ENCODE peak calls at places on chromosomes 16 and 17, in four cellular contexts. W is heart left ventricle, A is SK-N-SH, Z is stomach. H is an unnamed sample.

GRCh38 chr17:3812771-3813170 is 11.8 kb upstream of the ITGAE start:
- DNase-seq in W (no peak), A (no peak), Z (no peak), H (no peak)

GRCh38 chr17:77651983-77652382 is 306.5 kb upstream of the TNRC6C start:
- DNase-seq in W (no peak), A (no peak), Z (no peak), H (no peak)

GRCh38 chr17:48453447-48453846 is 23.4 kb upstream of the SKAP1 start:
- DNase-seq in W (no peak), A (no peak), Z (no peak), H (no peak)

GRCh38 chr16:11658896-11659708 is 9.2 kb upstream of the SNN start:
- DNase-seq in W (peak; percentile 46), A (no peak), Z (no peak), H (no peak)

GRCh38 chr16:4787627-4788482 is at the start of gene SEPTIN12:
- DNase-seq in W (no peak), A (peak; percentile 61), Z (no peak), H (no peak)

GRCh38 chr17:2883544-2884203 is 87.4 kb downstream of the RAP1GAP2 start:
- DNase-seq in W (no peak), A (peak; percentile 56), Z (no peak), H (no peak)

GRCh38 chr17:51029568-51030463 is 90.9 kb downstream of the SPAG9 start:
- DNase-seq in W (no peak), A (no peak), Z (no peak), H (no peak)

GRCh38 chr17:75471207-75471606 is 14.8 kb downstream of the TMEM94 start:
- DNase-seq in W (no peak), A (no peak), Z (no peak), H (no peak)

GRCh38 chr16:638034-638543 is 2.0 kb upstream of the METTL26 start:
- DNase-seq in W (no peak), A (no peak), Z (no peak), H (no peak)

GRCh38 chr17:75109047-75109406 is 742 bp upstream of the ARMC7 start:
- DNase-seq in W (no peak), A (peak; percentile 67), Z (no peak), H (no peak)

GRCh38 chr17:77839324-77840155 is 119.0 kb upstream of the TNRC6C start:
- DNase-seq in W (no peak), A (no peak), Z (no peak), H (peak; percentile 5)

GRCh38 chr17:75783069-75783783 is 1.4 kb upstream of the UNK start:
- DNase-seq in W (no peak), A (peak; percentile 30), Z (no peak), H (no peak)

GRCh38 chr17:43085489-43085888 is 39.7 kb downstream of the BRCA1 start:
- DNase-seq in W (no peak), A (no peak), Z (no peak), H (no peak)

GRCh38 chr17:7250655-7251329 is 742 bp downstream of the CTDNEP1 start:
- DNase-seq in W (no peak), A (no peak), Z (no peak), H (no peak)

GRCh38 chr17:32258383-32259121 is 7.1 kb upstream of the RHBDL3 start:
- DNase-seq in W (no peak), A (no peak), Z (no peak), H (no peak)

GRCh38 chr16:11707679-11708197 is 34.9 kb downstream of the TXNDC11 start:
- DNase-seq in W (no peak), A (no peak), Z (no peak), H (no peak)

GRCh38 chr17:1006054-1006453 is 9.1 kb downstream of the TIMM22 start:
- DNase-seq in W (no peak), A (peak; percentile 23), Z (peak; percentile 87), H (peak; percentile 58)

GRCh38 chr16:53414381-53414780 is 19.9 kb upstream of the RBL2 start:
- DNase-seq in W (no peak), A (no peak), Z (no peak), H (no peak)

GRCh38 chr17:13204607-13205237 is 186.9 kb upstream of the ELAC2 start:
- DNase-seq in W (no peak), A (no peak), Z (no peak), H (no peak)

GRCh38 chr17:7084058-7084457 is 4.0 kb upstream of the CLEC10A start:
- DNase-seq in W (no peak), A (no peak), Z (no peak), H (no peak)

GRCh38 chr17:82502207-82502606 is 17.3 kb upstream of the FOXK2 start:
- DNase-seq in W (no peak), A (no peak), Z (no peak), H (peak; percentile 75)

GRCh38 chr16:705748-706188 is at the start of gene FBXL16:
- DNase-seq in W (no peak), A (peak; percentile 98), Z (no peak), H (no peak)

GRCh38 chr16:82960923-82961322 is 334.2 kb downstream of the CDH13 start:
- DNase-seq in W (no peak), A (no peak), Z (no peak), H (no peak)

GRCh38 chr16:72923757-72924156 is 124.2 kb downstream of the ZFHX3 start:
- DNase-seq in W (no peak), A (no peak), Z (no peak), H (no peak)

GRCh38 chr16:1534021-1535020 is 855 bp downstream of the TMEM204 start:
- DNase-seq in W (peak; percentile 67), A (no peak), Z (no peak), H (no peak)

GRCh38 chr16:62249069-62249468 is 212.8 kb upstream of the CDH8 start:
- DNase-seq in W (no peak), A (no peak), Z (no peak), H (no peak)

GRCh38 chr17:57468932-57469775 is 212.8 kb downstream of the MSI2 start:
- DNase-seq in W (no peak), A (no peak), Z (no peak), H (no peak)

GRCh38 chr16:49956915-49957314 is 68.1 kb upstream of the CNEP1R1 start:
- DNase-seq in W (no peak), A (no peak), Z (no peak), H (no peak)

GRCh38 chr17:3867606-3868005 is 21.6 kb upstream of the NCBP3 start:
- DNase-seq in W (no peak), A (no peak), Z (no peak), H (no peak)

GRCh38 chr16:51982715-51983680 is 563.9 kb downstream of the TOX3 start:
- DNase-seq in W (no peak), A (peak; percentile 48), Z (peak; percentile 52), H (no peak)

GRCh38 chr17:80552523-80552922 is 7.9 kb downstream of the RPTOR start:
- DNase-seq in W (no peak), A (no peak), Z (no peak), H (no peak)
- H3K4me1 ChIP-seq in W (peaks cover 9% of the 10 kb centered on the region), A (no peaks in the 10 kb centered on the region), Z (peaks cover 19% of the 10 kb centered on the region), H (no peaks in the 10 kb centered on the region)

GRCh38 chr16:77373726-77374125 is 61.1 kb downstream of the ADAMTS18 start:
- DNase-seq in W (no peak), A (no peak), Z (no peak), H (no peak)
- TF ChIP-seq CTCF in W (no peak), A (no peak), Z (no peak), H (no peak)

GRCh38 chr17:38747385-38748328 is 479 bp downstream of the PCGF2 start:
- DNase-seq in W (peak; percentile 77), A (peak; percentile 80), Z (no peak), H (no peak)
- H3K27ac ChIP-seq in W (peak overlapping the region; percentile 98), A (peak overlapping the region; percentile 95), Z (peak overlapping the region; percentile 90), H (peak overlapping the region; percentile 78)

GRCh38 chr17:39701784-39702422 is 2.0 kb downstream of the ERBB2 start:
- DNase-seq in W (peak; percentile 9), A (no peak), Z (no peak), H (no peak)
- H3K4me1 ChIP-seq in W (peaks cover 51% of the 10 kb centered on the region), A (no peaks in the 10 kb centered on the region), Z (peaks cover 67% of the 10 kb centered on the region), H (peaks cover 36% of the 10 kb centered on the region)

DNA sequence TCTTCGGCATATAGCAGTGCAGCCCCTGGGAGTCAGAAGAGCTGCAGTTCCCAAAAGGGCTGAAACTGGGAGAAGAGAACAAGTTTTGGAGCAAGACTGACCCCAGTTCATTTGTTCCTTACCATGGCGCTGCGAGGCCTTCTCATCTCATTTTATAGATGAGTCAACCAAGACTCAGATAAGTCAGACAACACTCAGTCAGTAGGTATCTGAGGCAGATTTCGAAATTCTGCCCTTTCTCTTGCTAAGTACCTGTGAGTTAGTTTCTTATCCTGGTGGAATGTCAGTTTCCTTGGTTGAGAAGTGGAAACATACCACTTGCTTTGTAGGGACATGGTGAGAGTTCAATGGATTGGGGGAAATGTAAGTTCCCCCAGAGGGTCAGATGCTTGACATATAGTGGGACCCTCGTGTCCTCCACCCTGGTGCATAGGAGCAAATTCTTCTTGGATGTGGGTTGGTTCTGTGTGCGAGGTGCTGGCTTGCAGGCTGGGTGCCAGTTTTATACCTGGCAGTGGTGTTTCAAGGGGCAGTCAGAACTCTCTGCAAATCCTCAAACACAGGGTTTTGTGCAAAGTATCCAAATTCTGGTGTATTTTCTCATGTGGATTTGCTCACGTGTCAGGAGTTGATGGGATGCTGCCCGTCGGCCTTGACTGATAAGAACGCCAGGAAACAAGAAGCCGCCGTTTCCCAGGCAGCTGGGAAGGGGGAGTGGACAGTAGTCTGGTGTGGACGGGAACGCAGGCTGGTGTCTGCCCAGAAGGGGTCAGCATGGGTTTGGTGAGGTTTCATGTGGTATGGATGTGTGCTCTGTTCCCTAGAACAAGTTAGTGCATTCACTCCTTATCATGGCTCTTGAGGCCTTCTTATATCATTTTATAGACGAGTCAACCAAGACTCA is 61.1 kb upstream of the CIBAR2 start:
- DNase-seq in W (no peak), A (peak; percentile 87), Z (no peak), H (no peak)
- TF ChIP-seq CTCF in W (no peak), A (peak; percentile 41), Z (no peak), H (no peak)

GRCh38 chr17:68581863-68582645 is 19.1 kb downstream of the FAM20A start:
- DNase-seq in W (no peak), A (no peak), Z (no peak), H (no peak)

GRCh38 chr17:68576811-68577551 is 24.2 kb downstream of the FAM20A start:
- DNase-seq in W (no peak), A (no peak), Z (no peak), H (no peak)

GRCh38 chr17:68579194-68579900 is 21.8 kb downstream of the FAM20A start:
- DNase-seq in W (no peak), A (no peak), Z (no peak), H (no peak)

GRCh38 chr17:68578236-68578635 is 22.9 kb downstream of the FAM20A start:
- DNase-seq in W (no peak), A (no peak), Z (no peak), H (no peak)

DNA sequence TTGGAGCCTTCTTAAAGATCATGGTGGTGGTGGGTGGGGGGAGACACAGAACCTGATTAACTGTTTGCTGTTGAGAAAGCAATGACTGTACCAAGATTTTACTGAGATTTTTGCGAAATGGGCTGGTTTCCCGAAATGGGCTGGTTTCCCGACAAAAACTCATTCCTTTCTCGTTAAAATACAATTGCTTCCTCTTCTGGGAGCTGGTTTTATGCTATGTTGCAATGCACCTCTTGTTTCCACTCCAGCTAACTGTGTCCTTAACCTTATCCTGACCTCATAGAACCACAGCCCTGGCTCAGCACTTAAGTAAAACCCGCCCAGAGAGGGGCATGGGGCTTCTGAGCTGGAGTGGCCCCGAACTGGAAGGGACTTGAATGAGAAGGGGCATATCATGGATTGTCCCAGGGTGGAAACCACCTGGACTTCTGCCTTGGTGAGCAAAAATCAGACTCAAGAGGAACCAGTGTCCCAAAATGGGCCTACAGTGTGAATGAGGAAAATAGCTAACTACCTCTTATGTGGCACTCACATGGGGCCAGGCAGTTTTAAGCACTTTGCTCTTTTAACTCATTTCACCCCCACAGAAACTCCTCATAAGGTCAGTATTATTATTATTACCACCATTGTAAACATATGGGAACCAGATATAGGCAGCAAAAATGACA is 20.8 kb downstream of the FAM20A start:
- DNase-seq in W (no peak), A (no peak), Z (no peak), H (peak; percentile 35)
- H3K27ac ChIP-seq in W (peak overlapping the region; percentile 24), A (no peak overlapping the region), Z (peak overlapping the region; percentile 2), H (peak overlapping the region; percentile 88)

GRCh38 chr17:34313164-34313563 is 6.1 kb upstream of the CCL8 start:
- DNase-seq in W (no peak), A (no peak), Z (no peak), H (no peak)
- H3K4me1 ChIP-seq in W (peaks cover 26% of the 10 kb centered on the region), A (no peaks in the 10 kb centered on the region), Z (peaks cover 15% of the 10 kb centered on the region), H (no peaks in the 10 kb centered on the region)

H was measured in breast epithelium.